ENCODE peak calls at places on chromosome 14, in ten cellular contexts. One of them, this sample, is unnamed.

GRCh38 chr14:80638620-80639215 is 302.8 kb downstream of the CEP128 start:
- DNase-seq in coronary artery: no peak
- DNase-seq in ascending aorta: no peak
- DNase-seq in HAP-1: no peak
- DNase-seq in Daoy: peak; percentile 37
- DNase-seq in activated effector memory CD4-positive, alpha-beta T cell treated with anti-CD3 and anti-CD28 coated beads, Interleukin-2, amount 50 U/mL, for 16 hours: no peak
- DNase-seq in fibroblast of mammary gland: peak; percentile 44
- DNase-seq in HTR-8/SVneo: peak; percentile 62
- DNase-seq in CD8-positive, alpha-beta memory T cell: no peak
- DNase-seq in germinal center: no peak
- DNase-seq in this sample: peak; percentile 53

GRCh38 chr14:23352506-23353432 is at the start of gene SLC22A17:
- DNase-seq in HAP-1: peak; percentile 76
- DNase-seq in activated effector memory CD4-positive, alpha-beta T cell treated with anti-CD3 and anti-CD28 coated beads, Interleukin-2, amount 50 U/mL, for 16 hours: peak; percentile 75
- DNase-seq in HTR-8/SVneo: peak; percentile 78
- DNase-seq in ascending aorta: peak; percentile 91
- DNase-seq in coronary artery: peak; percentile 88
- DNase-seq in germinal center: peak; percentile 30
- DNase-seq in CD8-positive, alpha-beta memory T cell: peak; percentile 71
- DNase-seq in fibroblast of mammary gland: peak; percentile 85
- DNase-seq in Daoy: peak; percentile 89
- DNase-seq in this sample: peak; percentile 47

GRCh38 chr14:96888158-96888557 is 91.0 kb downstream of the VRK1 start:
- DNase-seq in HTR-8/SVneo: no peak
- DNase-seq in HAP-1: no peak
- DNase-seq in Daoy: no peak
- DNase-seq in fibroblast of mammary gland: no peak
- DNase-seq in germinal center: no peak
- DNase-seq in coronary artery: no peak
- DNase-seq in ascending aorta: no peak
- DNase-seq in CD8-positive, alpha-beta memory T cell: no peak
- DNase-seq in activated effector memory CD4-positive, alpha-beta T cell treated with anti-CD3 and anti-CD28 coated beads, Interleukin-2, amount 50 U/mL, for 16 hours: no peak
- DNase-seq in this sample: no peak

GRCh38 chr14:55221186-55221585 is 29.8 kb upstream of the DLGAP5 start:
- DNase-seq in HAP-1: no peak
- DNase-seq in fibroblast of mammary gland: peak; percentile 81
- DNase-seq in HTR-8/SVneo: peak; percentile 57
- DNase-seq in ascending aorta: no peak
- DNase-seq in activated effector memory CD4-positive, alpha-beta T cell treated with anti-CD3 and anti-CD28 coated beads, Interleukin-2, amount 50 U/mL, for 16 hours: no peak
- DNase-seq in CD8-positive, alpha-beta memory T cell: no peak
- DNase-seq in Daoy: peak; percentile 48
- DNase-seq in germinal center: no peak
- DNase-seq in coronary artery: no peak
- DNase-seq in this sample: peak; percentile 30

GRCh38 chr14:64095620-64096019 is 198.6 kb downstream of the ESR2 start:
- DNase-seq in fibroblast of mammary gland: no peak
- DNase-seq in ascending aorta: no peak
- DNase-seq in germinal center: no peak
- DNase-seq in HTR-8/SVneo: no peak
- DNase-seq in CD8-positive, alpha-beta memory T cell: no peak
- DNase-seq in activated effector memory CD4-positive, alpha-beta T cell treated with anti-CD3 and anti-CD28 coated beads, Interleukin-2, amount 50 U/mL, for 16 hours: no peak
- DNase-seq in coronary artery: no peak
- DNase-seq in Daoy: no peak
- DNase-seq in HAP-1: no peak
- DNase-seq in this sample: no peak

GRCh38 chr14:53510281-53510912 is 357.3 kb upstream of the DDHD1 start:
- DNase-seq in activated effector memory CD4-positive, alpha-beta T cell treated with anti-CD3 and anti-CD28 coated beads, Interleukin-2, amount 50 U/mL, for 16 hours: no peak
- DNase-seq in CD8-positive, alpha-beta memory T cell: no peak
- DNase-seq in HTR-8/SVneo: no peak
- DNase-seq in coronary artery: no peak
- DNase-seq in germinal center: no peak
- DNase-seq in ascending aorta: no peak
- DNase-seq in HAP-1: no peak
- DNase-seq in fibroblast of mammary gland: peak; percentile 35
- DNase-seq in Daoy: no peak
- DNase-seq in this sample: no peak

GRCh38 chr14:70735043-70735442 is 74.3 kb downstream of the MAP3K9 start:
- DNase-seq in coronary artery: no peak
- DNase-seq in HAP-1: peak; percentile 80
- DNase-seq in activated effector memory CD4-positive, alpha-beta T cell treated with anti-CD3 and anti-CD28 coated beads, Interleukin-2, amount 50 U/mL, for 16 hours: no peak
- DNase-seq in germinal center: no peak
- DNase-seq in CD8-positive, alpha-beta memory T cell: no peak
- DNase-seq in Daoy: peak; percentile 55
- DNase-seq in HTR-8/SVneo: no peak
- DNase-seq in ascending aorta: no peak
- DNase-seq in fibroblast of mammary gland: peak; percentile 19
- DNase-seq in this sample: peak; percentile 34

GRCh38 chr14:89407856-89408255 is 9.2 kb downstream of the FOXN3 start:
- DNase-seq in ascending aorta: no peak
- DNase-seq in germinal center: no peak
- DNase-seq in CD8-positive, alpha-beta memory T cell: no peak
- DNase-seq in coronary artery: no peak
- DNase-seq in HTR-8/SVneo: no peak
- DNase-seq in activated effector memory CD4-positive, alpha-beta T cell treated with anti-CD3 and anti-CD28 coated beads, Interleukin-2, amount 50 U/mL, for 16 hours: no peak
- DNase-seq in fibroblast of mammary gland: no peak
- DNase-seq in HAP-1: no peak
- DNase-seq in Daoy: no peak
- DNase-seq in this sample: no peak

This sample was measured in COLO829.